ENCODE peak calls at places on chromosomes 7 and 10, in ten cellular contexts. R is T-helper 17 cell, D is HFFc6, Q is KBM-7, S is A549, L is IMR-90, A is kidney epithelial cell, O is NCI-H345, I is thoracic aorta, X is epithelial cell of esophagus. W is an unnamed sample.

GRCh38 chr10:100623541-100623940 is 87.8 kb downstream of the HIF1AN start:
- DNase-seq in R (no peak), D (no peak), Q (no peak), S (no peak), L (no peak), A (no peak), O (no peak), I (no peak), X (no peak), W (no peak)

GRCh38 chr7:44606341-44607140 is at the start of gene OGDH:
- DNase-seq in R (peak), D (peak), Q (peak), S (peak), L (peak), A (peak), O (peak), I (peak), X (peak), W (peak)

GRCh38 chr7:6446977-6447588 is 671 bp downstream of the DAGLB start:
- DNase-seq in R (no peak), D (peak), Q (peak), S (peak), L (peak), A (peak), O (peak), I (peak), X (peak), W (peak)

GRCh38 chr7:133504825-133505224 is 251.9 kb downstream of the EXOC4 start:
- DNase-seq in R (no peak), D (no peak), Q (no peak), S (no peak), L (peak), A (no peak), O (no peak), I (no peak), X (no peak), W (no peak)

GRCh38 chr10:89352802-89353201 is 25.0 kb downstream of the IFIT3 start:
- DNase-seq in R (no peak), D (no peak), Q (no peak), S (no peak), L (no peak), A (no peak), O (no peak), I (no peak), X (no peak), W (no peak)

GRCh38 chr10:114285961-114286441 is 46.9 kb downstream of the VWA2 start:
- DNase-seq in R (no peak), D (no peak), Q (no peak), S (no peak), L (no peak), A (no peak), O (no peak), I (no peak), X (no peak), W (no peak)

GRCh38 chr7:66050337-66050957 is 25.2 kb upstream of the ASL start:
- DNase-seq in R (no peak), D (no peak), Q (no peak), S (no peak), L (no peak), A (no peak), O (no peak), I (no peak), X (no peak), W (no peak)

GRCh38 chr7:333399-333776 is 43.4 kb downstream of the FOXL3 start:
- DNase-seq in R (no peak), D (peak), Q (no peak), S (peak), L (no peak), A (no peak), O (no peak), I (no peak), X (peak), W (no peak)

GRCh38 chr10:76080991-76081390 is 649.6 kb downstream of the LRMDA start:
- DNase-seq in R (no peak), D (peak), Q (no peak), S (no peak), L (peak), A (no peak), O (no peak), I (no peak), X (peak), W (no peak)

GRCh38 chr7:143172354-143172753 is 10.9 kb upstream of the TAS2R39 start:
- DNase-seq in R (no peak), D (no peak), Q (no peak), S (peak), L (no peak), A (no peak), O (peak), I (no peak), X (peak), W (no peak)

GRCh38 chr10:48456361-48456804 is 148.5 kb downstream of the ARHGAP22 start:
- DNase-seq in R (no peak), D (no peak), Q (peak), S (no peak), L (no peak), A (no peak), O (no peak), I (no peak), X (no peak), W (no peak)

GRCh38 chr10:3848005-3848767 is 63.2 kb upstream of the KLF6 start:
- DNase-seq in R (no peak), D (no peak), Q (no peak), S (no peak), L (peak), A (no peak), O (no peak), I (no peak), X (peak), W (no peak)

GRCh38 chr7:51316666-51317581 is at the start of gene COBL:
- DNase-seq in R (no peak), D (no peak), Q (no peak), S (peak), L (no peak), A (no peak), O (peak), I (no peak), X (peak), W (no peak)

GRCh38 chr10:69499726-69500689 is 48.7 kb downstream of the TSPAN15 start:
- DNase-seq in R (no peak), D (no peak), Q (no peak), S (no peak), L (no peak), A (no peak), O (no peak), I (no peak), X (no peak), W (no peak)

GRCh38 chr7:122588621-122589020 is 110.3 kb downstream of the RNF133 start:
- DNase-seq in R (no peak), D (no peak), Q (no peak), S (no peak), L (no peak), A (no peak), O (no peak), I (no peak), X (peak), W (no peak)

GRCh38 chr7:131222171-131222570 is 105.5 kb upstream of the MKLN1 start:
- DNase-seq in R (no peak), D (peak), Q (no peak), S (no peak), L (no peak), A (no peak), O (no peak), I (no peak), X (no peak), W (no peak)

GRCh38 chr10:33263453-33263852 is 71.0 kb downstream of the NRP1 start:
- DNase-seq in R (no peak), D (peak), Q (no peak), S (no peak), L (peak), A (no peak), O (no peak), I (no peak), X (no peak), W (no peak)